ENCODE peak calls at places on chromosome 1, in six cellular contexts. Q is HCT116, H is AG08396, B is endodermal cell, E is fibroblast of lung, V is pons. U is an unnamed sample.

GRCh38 chr1:163399976-163400375 is 78.2 kb downstream of the NUF2 start:
- DNase-seq in Q (no peak), H (no peak), B (peak; percentile 82), E (no peak), V (peak; percentile 65), U (peak; percentile 65)

GRCh38 chr1:234132799-234133198 is 228.3 kb downstream of the SLC35F3 start:
- DNase-seq in Q (no peak), H (no peak), B (no peak), E (no peak), V (no peak), U (no peak)

GRCh38 chr1:197884173-197884572 is 18.3 kb upstream of the C1orf53 start:
- DNase-seq in Q (no peak), H (no peak), B (peak; percentile 66), E (peak; percentile 44), V (no peak), U (no peak)

GRCh38 chr1:97340951-97341350 is 579.9 kb downstream of the DPYD start:
- DNase-seq in Q (no peak), H (peak; percentile 33), B (no peak), E (peak; percentile 77), V (no peak), U (no peak)

GRCh38 chr1:71650126-71650525 is 569.3 kb upstream of the ZRANB2 start:
- DNase-seq in Q (no peak), H (no peak), B (no peak), E (peak; percentile 79), V (no peak), U (no peak)

GRCh38 chr1:41108696-41109284 is 87.3 kb upstream of the SLFNL1 start:
- DNase-seq in Q (no peak), H (peak; percentile 9), B (no peak), E (peak; percentile 52), V (no peak), U (no peak)

GRCh38 chr1:201495447-201496295 is 11.3 kb downstream of the CSRP1 start:
- DNase-seq in Q (no peak), H (no peak), B (no peak), E (peak; percentile 95), V (peak; percentile 98), U (peak; percentile 81)

GRCh38 chr1:204114606-204115005 is 37.2 kb downstream of the ETNK2 start:
- DNase-seq in Q (no peak), H (no peak), B (no peak), E (no peak), V (no peak), U (no peak)

GRCh38 chr1:53470155-53470554 is 11.0 kb downstream of the DMRTB1 start:
- DNase-seq in Q (peak; percentile 72), H (peak; percentile 93), B (peak; percentile 99), E (peak; percentile 81), V (peak; percentile 54), U (peak; percentile 57)

GRCh38 chr1:39901486-39902120 is at the start of gene MYCL:
- DNase-seq in Q (peak; percentile 87), H (peak; percentile 83), B (peak; percentile 98), E (no peak), V (peak; percentile 65), U (peak; percentile 65)

GRCh38 chr1:62720946-62721554 is 32.9 kb upstream of the DOCK7 start:
- DNase-seq in Q (no peak), H (no peak), B (no peak), E (no peak), V (no peak), U (no peak)

GRCh38 chr1:32606565-32606964 is 43.8 kb downstream of the ZBTB8OS start:
- DNase-seq in Q (no peak), H (no peak), B (no peak), E (no peak), V (no peak), U (no peak)

GRCh38 chr1:9289090-9289534 is 3.6 kb upstream of the SPSB1 start:
- DNase-seq in Q (peak; percentile 77), H (no peak), B (peak; percentile 91), E (peak; percentile 79), V (no peak), U (peak; percentile 25)

GRCh38 chr1:30405081-30405480 is 318.3 kb downstream of the MATN1 start:
- DNase-seq in Q (no peak), H (no peak), B (peak; percentile 30), E (no peak), V (no peak), U (no peak)

GRCh38 chr1:212167098-212167497 is 118.1 kb upstream of the PPP2R5A start:
- DNase-seq in Q (no peak), H (peak; percentile 56), B (no peak), E (peak; percentile 80), V (no peak), U (no peak)

GRCh38 chr1:116958110-116958509 is 43.5 kb upstream of the CD101 start:
- DNase-seq in Q (no peak), H (no peak), B (no peak), E (no peak), V (no peak), U (no peak)

GRCh38 chr1:179369751-179370341 is 4.1 kb downstream of the AXDND1 start:
- DNase-seq in Q (peak; percentile 57), H (peak; percentile 65), B (peak; percentile 55), E (peak; percentile 86), V (peak; percentile 84), U (no peak)

GRCh38 chr1:154975409-154976205 is 1.1 kb downstream of the CKS1B start:
- DNase-seq in Q (no peak), H (no peak), B (peak; percentile 77), E (peak; percentile 64), V (peak; percentile 53), U (no peak)

GRCh38 chr1:157542676-157543075 is 9.6 kb downstream of the FCRL5 start:
- DNase-seq in Q (no peak), H (no peak), B (no peak), E (no peak), V (peak; percentile 58), U (peak; percentile 47)

GRCh38 chr1:224615861-224616760 is at the start of gene CNIH3:
- DNase-seq in Q (no peak), H (peak; percentile 71), B (peak; percentile 93), E (peak; percentile 83), V (no peak), U (no peak)

GRCh38 chr1:108897865-108898720 is 21.3 kb downstream of the GPSM2 start:
- DNase-seq in Q (peak; percentile 40), H (peak; percentile 45), B (no peak), E (peak; percentile 87), V (peak; percentile 90), U (peak; percentile 51)

GRCh38 chr1:242199861-242200458 is 201.1 kb upstream of the MAP1LC3C start:
- DNase-seq in Q (no peak), H (no peak), B (no peak), E (no peak), V (no peak), U (no peak)

GRCh38 chr1:156480411-156481192 is 20.0 kb downstream of the MEF2D start:
- DNase-seq in Q (no peak), H (peak; percentile 46), B (peak; percentile 93), E (no peak), V (no peak), U (no peak)

GRCh38 chr1:214296860-214297699 is 16.1 kb downstream of the SMYD2 start:
- DNase-seq in Q (no peak), H (peak; percentile 78), B (peak; percentile 73), E (peak; percentile 73), V (no peak), U (no peak)

GRCh38 chr1:162605225-162605927 is 26.9 kb upstream of the DDR2 start:
- DNase-seq in Q (peak; percentile 45), H (peak; percentile 59), B (no peak), E (peak; percentile 98), V (no peak), U (no peak)

GRCh38 chr1:113811888-113812660 is at the start of gene RSBN1:
- DNase-seq in Q (peak; percentile 98), H (peak; percentile 95), B (peak; percentile 100), E (peak; percentile 99), V (peak; percentile 100), U (peak; percentile 99)

GRCh38 chr1:26994020-26994745 is 691 bp downstream of the TRNP1 start:
- DNase-seq in Q (no peak), H (no peak), B (peak; percentile 67), E (no peak), V (no peak), U (no peak)

GRCh38 chr1:234154320-234155251 is 218.7 kb upstream of the COA6 start:
- DNase-seq in Q (peak; percentile 70), H (peak; percentile 39), B (peak; percentile 65), E (peak; percentile 73), V (peak; percentile 83), U (no peak)

GRCh38 chr1:163561570-163562295 is 240.0 kb downstream of the NUF2 start:
- DNase-seq in Q (peak; percentile 1), H (peak; percentile 17), B (peak; percentile 79), E (peak; percentile 38), V (peak; percentile 33), U (no peak)